ENCODE peak calls at places on chromosomes 13 and 19, in eight cellular contexts. One of them, this sample, is unnamed.

GRCh38 chr19:19482785-19483625 is 32.3 kb downstream of the TSSK6 start:
- DNase-seq in neuronal stem cell: no peak
- DNase-seq in transverse colon: no peak
- DNase-seq in tibial nerve: no peak
- DNase-seq in CD4-positive, alpha-beta memory T cell: no peak
- DNase-seq in testis: no peak
- DNase-seq in mammary epithelial cell: no peak
- DNase-seq in breast epithelium: no peak
- DNase-seq in this sample: no peak

GRCh38 chr13:48626726-48627451 is 26.8 kb upstream of the CYSLTR2 start:
- DNase-seq in neuronal stem cell: no peak
- DNase-seq in testis: no peak
- DNase-seq in mammary epithelial cell: no peak
- DNase-seq in tibial nerve: no peak
- DNase-seq in transverse colon: no peak
- DNase-seq in breast epithelium: no peak
- DNase-seq in CD4-positive, alpha-beta memory T cell: no peak
- DNase-seq in this sample: no peak

GRCh38 chr19:30049844-30050667 is 108.0 kb downstream of the URI1 start:
- DNase-seq in tibial nerve: no peak
- DNase-seq in neuronal stem cell: no peak
- DNase-seq in transverse colon: no peak
- DNase-seq in breast epithelium: no peak
- DNase-seq in testis: no peak
- DNase-seq in mammary epithelial cell: no peak
- DNase-seq in CD4-positive, alpha-beta memory T cell: no peak
- DNase-seq in this sample: no peak

GRCh38 chr19:46147166-46147740 is 785 bp upstream of the IGFL2 start:
- DNase-seq in testis: no peak
- DNase-seq in breast epithelium: no peak
- DNase-seq in tibial nerve: no peak
- DNase-seq in mammary epithelial cell: no peak
- DNase-seq in transverse colon: no peak
- DNase-seq in CD4-positive, alpha-beta memory T cell: no peak
- DNase-seq in neuronal stem cell: no peak
- DNase-seq in this sample: no peak

GRCh38 chr19:12580180-12580694 is 29.0 kb upstream of the ZNF564 start:
- DNase-seq in neuronal stem cell: no peak
- DNase-seq in mammary epithelial cell: no peak
- DNase-seq in CD4-positive, alpha-beta memory T cell: no peak
- DNase-seq in tibial nerve: no peak
- DNase-seq in transverse colon: no peak
- DNase-seq in breast epithelium: no peak
- DNase-seq in testis: no peak
- DNase-seq in this sample: no peak

GRCh38 chr19:1183543-1184172 is 9.6 kb upstream of the SBNO2 start:
- DNase-seq in tibial nerve: no peak
- DNase-seq in mammary epithelial cell: peak
- DNase-seq in breast epithelium: peak
- DNase-seq in testis: no peak
- DNase-seq in transverse colon: peak
- DNase-seq in neuronal stem cell: no peak
- DNase-seq in CD4-positive, alpha-beta memory T cell: peak
- DNase-seq in this sample: no peak

GRCh38 chr13:102487330-102487729 is 85.5 kb upstream of the FGF14 start:
- DNase-seq in transverse colon: no peak
- DNase-seq in mammary epithelial cell: no peak
- DNase-seq in breast epithelium: no peak
- DNase-seq in CD4-positive, alpha-beta memory T cell: no peak
- DNase-seq in neuronal stem cell: no peak
- DNase-seq in testis: no peak
- DNase-seq in tibial nerve: no peak
- DNase-seq in this sample: no peak

GRCh38 chr13:94352057-94352456 is 127.4 kb downstream of the DCT start:
- DNase-seq in testis: no peak
- DNase-seq in CD4-positive, alpha-beta memory T cell: no peak
- DNase-seq in mammary epithelial cell: no peak
- DNase-seq in neuronal stem cell: no peak
- DNase-seq in transverse colon: no peak
- DNase-seq in breast epithelium: no peak
- DNase-seq in tibial nerve: no peak
- DNase-seq in this sample: no peak

GRCh38 chr19:38047048-38047435 is 140.0 kb downstream of the SIPA1L3 start:
- DNase-seq in mammary epithelial cell: no peak
- DNase-seq in neuronal stem cell: no peak
- DNase-seq in transverse colon: no peak
- DNase-seq in testis: no peak
- DNase-seq in CD4-positive, alpha-beta memory T cell: no peak
- DNase-seq in breast epithelium: no peak
- DNase-seq in tibial nerve: no peak
- DNase-seq in this sample: no peak

GRCh38 chr19:3697671-3698385 is 2.4 kb downstream of the PIP5K1C start:
- DNase-seq in CD4-positive, alpha-beta memory T cell: peak
- DNase-seq in testis: no peak
- DNase-seq in breast epithelium: no peak
- DNase-seq in neuronal stem cell: no peak
- DNase-seq in tibial nerve: no peak
- DNase-seq in transverse colon: no peak
- DNase-seq in mammary epithelial cell: no peak
- DNase-seq in this sample: no peak

GRCh38 chr19:30076101-30076551 is 134.1 kb downstream of the URI1 start:
- DNase-seq in testis: no peak
- DNase-seq in transverse colon: no peak
- DNase-seq in breast epithelium: peak
- DNase-seq in tibial nerve: no peak
- DNase-seq in mammary epithelial cell: no peak
- DNase-seq in neuronal stem cell: no peak
- DNase-seq in CD4-positive, alpha-beta memory T cell: no peak
- DNase-seq in this sample: no peak

GRCh38 chr13:40438022-40438692 is 228.3 kb downstream of the FOXO1 start:
- DNase-seq in mammary epithelial cell: no peak
- DNase-seq in CD4-positive, alpha-beta memory T cell: no peak
- DNase-seq in transverse colon: no peak
- DNase-seq in breast epithelium: no peak
- DNase-seq in neuronal stem cell: no peak
- DNase-seq in testis: no peak
- DNase-seq in tibial nerve: no peak
- DNase-seq in this sample: no peak

DNA sequence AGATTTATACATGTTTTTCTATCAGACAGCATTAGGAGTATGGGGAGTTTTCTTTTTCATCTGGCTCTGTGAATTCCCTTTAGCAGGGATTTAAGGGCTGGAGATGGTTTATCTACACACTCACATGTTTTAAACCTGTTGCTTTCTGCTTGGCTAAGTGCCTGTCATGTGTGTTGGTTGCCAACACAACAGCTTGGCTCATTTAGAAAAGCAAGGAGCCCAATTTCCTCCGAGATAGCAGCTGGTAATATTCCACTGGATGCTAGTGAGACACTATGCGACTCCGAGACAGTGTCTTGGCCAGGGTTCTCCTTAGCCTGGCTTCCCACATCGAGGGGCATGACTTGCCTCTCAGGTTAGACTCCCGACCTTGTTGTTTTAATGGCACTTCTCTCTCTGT is 83.3 kb downstream of the KLF5 start:
- DNase-seq in tibial nerve: no peak
- DNase-seq in transverse colon: no peak
- DNase-seq in CD4-positive, alpha-beta memory T cell: no peak
- DNase-seq in mammary epithelial cell: no peak
- DNase-seq in testis: no peak
- DNase-seq in neuronal stem cell: no peak
- DNase-seq in breast epithelium: no peak
- DNase-seq in this sample: no peak
- H3K27ac ChIP-seq in tibial nerve: no peak
- H3K27ac ChIP-seq in transverse colon: no peak
- H3K27ac ChIP-seq in CD4-positive, alpha-beta memory T cell: no peak
- H3K27ac ChIP-seq in mammary epithelial cell: no peak
- H3K27ac ChIP-seq in testis: no peak
- H3K27ac ChIP-seq in neuronal stem cell: no peak
- H3K27ac ChIP-seq in breast epithelium: no peak
- H3K27ac ChIP-seq in this sample: no peak

DNA sequence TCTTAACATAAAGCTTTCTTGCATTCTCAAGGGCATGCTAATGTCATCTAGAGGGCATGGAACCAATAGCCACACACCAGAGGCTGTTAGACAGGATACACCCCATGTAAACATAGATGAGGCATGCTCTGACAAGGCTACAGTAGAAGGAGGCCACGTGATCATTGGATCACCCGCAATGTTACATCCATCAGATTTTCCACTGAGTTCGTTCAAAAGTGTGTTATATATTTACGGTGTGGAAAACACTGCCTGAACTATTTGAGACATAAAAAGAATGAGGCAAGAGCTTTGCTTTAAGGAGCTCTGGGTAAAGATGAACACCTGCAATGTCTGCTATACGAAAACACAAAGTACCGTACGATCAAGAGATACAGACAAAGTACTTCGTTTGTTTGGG is 817.5 kb upstream of the SLC10A2 start:
- DNase-seq in testis: no peak
- DNase-seq in mammary epithelial cell: no peak
- DNase-seq in breast epithelium: no peak
- DNase-seq in neuronal stem cell: no peak
- DNase-seq in transverse colon: no peak
- DNase-seq in tibial nerve: no peak
- DNase-seq in CD4-positive, alpha-beta memory T cell: no peak
- DNase-seq in this sample: no peak
- H3K4me3 ChIP-seq in testis: no peak
- H3K4me3 ChIP-seq in mammary epithelial cell: no peak
- H3K4me3 ChIP-seq in breast epithelium: no peak
- H3K4me3 ChIP-seq in neuronal stem cell: no peak
- H3K4me3 ChIP-seq in transverse colon: no peak
- H3K4me3 ChIP-seq in tibial nerve: no peak
- H3K4me3 ChIP-seq in CD4-positive, alpha-beta memory T cell: no peak
- H3K4me3 ChIP-seq in this sample: no peak

DNA sequence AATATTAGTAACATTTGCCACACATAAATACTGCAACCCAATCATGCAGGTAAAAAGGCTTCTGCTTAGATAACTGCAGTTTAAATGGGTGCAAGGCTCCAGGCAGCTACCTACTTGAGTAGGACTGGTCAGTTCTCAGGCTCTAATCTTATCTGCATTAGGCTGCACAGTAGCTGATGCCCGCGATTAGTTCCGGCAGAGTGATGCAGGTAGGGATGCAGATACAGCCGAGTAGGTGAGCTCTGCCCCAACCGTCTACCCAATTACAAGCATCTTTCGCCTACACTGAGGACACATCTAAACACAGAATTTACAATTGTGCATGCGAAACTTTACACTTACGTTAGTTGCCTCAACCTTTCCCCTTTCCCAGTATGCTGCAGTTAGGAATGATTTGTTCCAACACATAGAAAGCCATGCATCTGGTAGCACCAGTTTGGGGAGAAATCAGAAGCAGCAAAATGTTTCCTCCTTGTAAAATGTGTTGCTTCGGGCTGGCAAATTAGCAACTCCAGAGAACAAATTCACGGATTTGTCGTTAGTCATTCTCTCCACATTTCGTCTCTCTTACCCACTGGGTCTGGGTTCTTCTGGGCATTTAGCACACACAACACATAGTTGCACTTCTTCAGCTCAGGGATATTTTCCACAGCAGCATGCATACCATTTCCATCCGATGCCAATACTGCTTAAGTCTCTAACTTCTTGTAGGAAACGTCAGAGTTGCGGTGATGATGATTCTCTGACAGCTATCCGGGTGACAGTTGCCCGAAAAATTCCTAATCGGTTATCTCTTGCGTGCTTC is 496 bp downstream of the PCDH9 start:
- DNase-seq in CD4-positive, alpha-beta memory T cell: no peak
- DNase-seq in tibial nerve: no peak
- DNase-seq in neuronal stem cell: peak
- DNase-seq in mammary epithelial cell: no peak
- DNase-seq in breast epithelium: no peak
- DNase-seq in transverse colon: no peak
- DNase-seq in testis: no peak
- DNase-seq in this sample: no peak
- H3K27ac ChIP-seq in CD4-positive, alpha-beta memory T cell: no peak
- H3K27ac ChIP-seq in tibial nerve: peak
- H3K27ac ChIP-seq in neuronal stem cell: no peak
- H3K27ac ChIP-seq in mammary epithelial cell: no peak
- H3K27ac ChIP-seq in breast epithelium: peak
- H3K27ac ChIP-seq in transverse colon: peak
- H3K27ac ChIP-seq in testis: no peak
- H3K27ac ChIP-seq in this sample: peak

GRCh38 chr19:35015576-35016351 is 14.5 kb upstream of the SCN1B start:
- DNase-seq in CD4-positive, alpha-beta memory T cell: peak
- DNase-seq in transverse colon: no peak
- DNase-seq in testis: no peak
- DNase-seq in tibial nerve: peak
- DNase-seq in breast epithelium: no peak
- DNase-seq in mammary epithelial cell: no peak
- DNase-seq in neuronal stem cell: no peak
- DNase-seq in this sample: no peak

GRCh38 chr19:35011091-35011689 is 11.1 kb downstream of the GRAMD1A start:
- DNase-seq in breast epithelium: no peak
- DNase-seq in transverse colon: no peak
- DNase-seq in neuronal stem cell: no peak
- DNase-seq in tibial nerve: no peak
- DNase-seq in mammary epithelial cell: no peak
- DNase-seq in testis: no peak
- DNase-seq in CD4-positive, alpha-beta memory T cell: peak
- DNase-seq in this sample: no peak

GRCh38 chr19:35011737-35012682 is 11.9 kb downstream of the GRAMD1A start:
- DNase-seq in CD4-positive, alpha-beta memory T cell: peak
- DNase-seq in neuronal stem cell: no peak
- DNase-seq in mammary epithelial cell: no peak
- DNase-seq in testis: no peak
- DNase-seq in tibial nerve: no peak
- DNase-seq in transverse colon: no peak
- DNase-seq in breast epithelium: no peak
- DNase-seq in this sample: no peak

GRCh38 chr19:35013820-35014754 is 14.0 kb downstream of the GRAMD1A start:
- DNase-seq in CD4-positive, alpha-beta memory T cell: peak
- DNase-seq in breast epithelium: no peak
- DNase-seq in testis: no peak
- DNase-seq in mammary epithelial cell: no peak
- DNase-seq in tibial nerve: no peak
- DNase-seq in neuronal stem cell: no peak
- DNase-seq in transverse colon: peak
- DNase-seq in this sample: peak

DNA sequence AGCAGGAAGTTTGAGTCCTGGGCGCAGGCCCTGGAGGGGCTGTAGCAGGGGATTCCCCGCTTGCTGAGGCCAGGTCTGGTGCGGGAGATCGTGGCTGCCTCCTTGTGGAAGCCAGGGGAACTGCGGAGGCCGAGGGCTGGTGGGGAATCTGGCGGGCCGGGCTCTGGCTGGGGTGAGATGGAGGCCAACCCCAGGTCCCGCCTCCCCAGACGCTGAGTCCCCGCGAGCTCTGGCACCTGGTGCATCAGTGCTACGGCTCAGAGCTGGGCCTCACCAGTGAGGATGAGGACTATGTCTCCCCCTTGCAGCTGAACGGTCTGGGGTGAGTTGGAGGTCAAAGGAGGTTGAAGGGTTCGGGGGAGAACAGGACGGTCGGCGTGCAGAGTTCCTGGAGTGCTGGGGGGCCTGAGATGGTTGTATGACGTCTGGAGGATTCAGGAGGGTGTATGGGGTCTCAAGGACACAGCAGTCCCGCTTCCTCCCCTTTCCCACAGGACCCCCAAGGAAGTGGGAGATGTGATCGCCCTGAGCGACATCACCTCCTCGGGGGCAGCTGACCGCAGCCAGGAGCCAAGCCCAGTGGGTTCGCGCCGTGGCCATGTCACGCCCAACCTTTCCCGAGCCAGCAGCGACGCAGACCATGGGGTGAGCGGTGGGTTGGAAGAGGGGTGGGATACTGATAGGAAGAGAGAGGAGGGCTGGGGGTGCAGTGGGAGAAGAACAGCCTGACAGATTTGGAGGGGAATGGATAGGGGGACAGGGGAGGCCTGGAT is 13.1 kb downstream of the GRAMD1A start:
- DNase-seq in testis: peak
- DNase-seq in neuronal stem cell: no peak
- DNase-seq in transverse colon: peak
- DNase-seq in tibial nerve: peak
- DNase-seq in CD4-positive, alpha-beta memory T cell: peak
- DNase-seq in mammary epithelial cell: peak
- DNase-seq in breast epithelium: no peak
- DNase-seq in this sample: peak
- H3K4me3 ChIP-seq in testis: no peak
- H3K4me3 ChIP-seq in neuronal stem cell: no peak
- H3K4me3 ChIP-seq in transverse colon: no peak
- H3K4me3 ChIP-seq in tibial nerve: no peak
- H3K4me3 ChIP-seq in CD4-positive, alpha-beta memory T cell: peak
- H3K4me3 ChIP-seq in mammary epithelial cell: no peak
- H3K4me3 ChIP-seq in breast epithelium: no peak
- H3K4me3 ChIP-seq in this sample: no peak

This sample was measured in coronary artery.